ENCODE peak calls at places on chromosomes 1 and 21, in four cellular contexts. A is AG08396, D is HFFc6, W is iris pigment epithelial cell. T is an unnamed sample.

GRCh38 chr1:89974701-89975470 is 20.0 kb upstream of the ZNF326 start:
- DNase-seq in A (peak; percentile 60), D (peak; percentile 49), W (peak; percentile 87), T (no peak)

GRCh38 chr1:21280011-21280471 is 10.2 kb downstream of the ECE1 start:
- DNase-seq in A (peak; percentile 39), D (no peak), W (no peak), T (no peak)

GRCh38 chr1:183652547-183653467 is at the start of gene APOBEC4:
- DNase-seq in A (no peak), D (no peak), W (no peak), T (no peak)

GRCh38 chr1:205965039-205965630 is 21.9 kb upstream of the SLC26A9 start:
- DNase-seq in A (no peak), D (no peak), W (no peak), T (no peak)

GRCh38 chr1:34681481-34682451 is 73.1 kb upstream of the GJB5 start:
- DNase-seq in A (peak; percentile 63), D (peak; percentile 15), W (peak; percentile 38), T (no peak)

GRCh38 chr1:210597555-210598134 is 268.9 kb downstream of the HHAT start:
- DNase-seq in A (peak; percentile 67), D (peak; percentile 96), W (peak; percentile 74), T (no peak)

GRCh38 chr1:157595356-157595755 is 2.5 kb downstream of the FCRL4 start:
- DNase-seq in A (no peak), D (no peak), W (no peak), T (no peak)

GRCh38 chr1:180057883-180058396 is 96.7 kb upstream of the QSOX1 start:
- DNase-seq in A (no peak), D (no peak), W (peak; percentile 12), T (no peak)

GRCh38 chr1:202245391-202245790 is 51.8 kb downstream of the LGR6 start:
- DNase-seq in A (no peak), D (no peak), W (no peak), T (peak; percentile 21)

GRCh38 chr1:192639607-192640368 is 3.8 kb downstream of the RGS13 start:
- DNase-seq in A (no peak), D (peak; percentile 2), W (peak; percentile 93), T (no peak)

GRCh38 chr21:42195378-42196031 is 23.4 kb upstream of the ABCG1 start:
- DNase-seq in A (no peak), D (no peak), W (peak; percentile 73), T (no peak)

GRCh38 chr1:50103615-50104081 is 5.1 kb upstream of the ELAVL4 start:
- DNase-seq in A (no peak), D (no peak), W (no peak), T (no peak)

GRCh38 chr1:148362141-148362929 is 120.8 kb downstream of the PPIAL4G start:
- DNase-seq in A (no peak), D (no peak), W (peak; percentile 38), T (no peak)

GRCh38 chr1:39102537-39103320 is 76.6 kb downstream of the NDUFS5 start:
- DNase-seq in A (peak; percentile 69), D (peak; percentile 82), W (peak; percentile 81), T (no peak)

GRCh38 chr1:230708631-230709580 is 5.0 kb downstream of the AGT start:
- DNase-seq in A (no peak), D (no peak), W (peak; percentile 41), T (no peak)

GRCh38 chr1:17569200-17570139 is 30.0 kb downstream of the ARHGEF10L start:
- DNase-seq in A (peak; percentile 88), D (peak; percentile 87), W (peak; percentile 54), T (peak; percentile 95)

GRCh38 chr1:43764581-43764980 is 57.2 kb downstream of the ST3GAL3 start:
- DNase-seq in A (no peak), D (no peak), W (no peak), T (no peak)

T was measured in sigmoid colon.